ENCODE peak calls at places on chromosomes 7 and 10, in seven cellular contexts. S is GM12892; U is naive thymus-derived CD4-positive, alpha-beta T cell; O is brain microvascular endothelial cell; G is Peyer's patch; E is COR-L47; B is activated naive CD8-positive, alpha-beta T cell treated with anti-CD3 and anti-CD28 coated beads, Interleukin-2, amount 10 ng/mL, durations not matched to agents 7 days and 5 days. C is an unnamed sample.

GRCh38 chr7:25048444-25048834 is 68.5 kb upstream of the OSBPL3 start:
- DNase-seq in S (no peak), U (no peak), O (no peak), G (no peak), E (no peak), B (no peak), C (no peak)

GRCh38 chr7:37918526-37918925 is 1.9 kb upstream of the SFRP4 start:
- DNase-seq in S (no peak), U (no peak), O (no peak), G (no peak), E (no peak), B (no peak), C (no peak)

GRCh38 chr10:27998178-27998953 is 513 bp downstream of the ODAD2 start:
- DNase-seq in S (no peak), U (peak), O (peak), G (no peak), E (no peak), B (peak), C (peak)

GRCh38 chr7:152122540-152122939 is 97.1 kb downstream of the GALNT11 start:
- DNase-seq in S (no peak), U (no peak), O (no peak), G (no peak), E (no peak), B (no peak), C (no peak)

GRCh38 chr10:56178210-56178609 is 182.8 kb downstream of the ZWINT start:
- DNase-seq in S (no peak), U (no peak), O (no peak), G (no peak), E (no peak), B (no peak), C (no peak)

GRCh38 chr7:142798451-142799438 is 28.0 kb downstream of the PRSS2 start:
- DNase-seq in S (no peak), U (no peak), O (no peak), G (no peak), E (no peak), B (no peak), C (no peak)

GRCh38 chr7:26420600-26420999 is 128.9 kb downstream of the SNX10 start:
- DNase-seq in S (no peak), U (no peak), O (no peak), G (no peak), E (no peak), B (no peak), C (no peak)

GRCh38 chr7:154178890-154179289 is 126.7 kb downstream of the DPP6 start:
- DNase-seq in S (no peak), U (no peak), O (no peak), G (no peak), E (no peak), B (no peak), C (no peak)

GRCh38 chr7:29871787-29872398 is 65.6 kb downstream of the WIPF3 start:
- DNase-seq in S (no peak), U (no peak), O (peak), G (no peak), E (no peak), B (no peak), C (peak)

C was measured in IMR-90.